ENCODE peak calls at places on chromosomes 2 and 18, in seven cellular contexts. Q is OCI-LY7, G is GM23338, D is PC-3, V is A549, O is mammary epithelial cell, H is SK-N-SH. I is an unnamed sample.

GRCh38 chr18:62763101-62763521 is 47.8 kb downstream of the PHLPP1 start:
- DNase-seq in Q (no peak), G (no peak), D (peak; percentile 56), V (no peak), O (peak; percentile 78), H (no peak), I (no peak)

GRCh38 chr2:9337901-9338300 is 85.4 kb downstream of the ITGB1BP1 start:
- DNase-seq in Q (no peak), G (no peak), D (no peak), V (no peak), O (no peak), H (no peak), I (no peak)

GRCh38 chr18:47280121-47280520 is 28.7 kb upstream of the SKOR2 start:
- DNase-seq in Q (no peak), G (no peak), D (no peak), V (no peak), O (no peak), H (no peak), I (no peak)

GRCh38 chr2:81266106-81266505 is 961.6 kb upstream of the LRRTM1 start:
- DNase-seq in Q (peak; percentile 17), G (peak; percentile 68), D (peak; percentile 53), V (no peak), O (no peak), H (no peak), I (no peak)

GRCh38 chr18:57961876-57962505 is 82.0 kb upstream of the NEDD4L start:
- DNase-seq in Q (no peak), G (no peak), D (peak; percentile 57), V (no peak), O (no peak), H (no peak), I (peak; percentile 26)

GRCh38 chr18:33470229-33470628 is 29.7 kb upstream of the CCDC178 start:
- DNase-seq in Q (no peak), G (no peak), D (peak; percentile 57), V (no peak), O (peak; percentile 5), H (no peak), I (no peak)

GRCh38 chr2:152174574-152174973 is 989 bp downstream of the STAM2 start:
- DNase-seq in Q (no peak), G (no peak), D (no peak), V (no peak), O (no peak), H (no peak), I (no peak)

GRCh38 chr2:191012845-191013616 is 940 bp downstream of the STAT1 start:
- DNase-seq in Q (no peak), G (no peak), D (no peak), V (no peak), O (no peak), H (peak; percentile 30), I (no peak)

GRCh38 chr2:218285604-218286003 is 6.7 kb downstream of the TMBIM1 start:
- DNase-seq in Q (no peak), G (no peak), D (peak; percentile 52), V (no peak), O (peak; percentile 68), H (no peak), I (peak; percentile 92)

GRCh38 chr2:27653397-27653796 is 10.0 kb downstream of the SUPT7L start:
- DNase-seq in Q (no peak), G (no peak), D (peak; percentile 18), V (no peak), O (no peak), H (no peak), I (no peak)

GRCh38 chr2:30037016-30037415 is 109.8 kb upstream of the YPEL5 start:
- DNase-seq in Q (no peak), G (no peak), D (peak; percentile 87), V (no peak), O (peak; percentile 8), H (no peak), I (no peak)

GRCh38 chr18:61755553-61755952 is 137.3 kb downstream of the RNF152 start:
- DNase-seq in Q (no peak), G (no peak), D (no peak), V (no peak), O (no peak), H (no peak), I (no peak)

GRCh38 chr2:224173882-224174415 is 134.9 kb upstream of the SERPINE2 start:
- DNase-seq in Q (no peak), G (no peak), D (no peak), V (no peak), O (no peak), H (no peak), I (no peak)
- H3K4me2 ChIP-seq in Q (no peak overlapping the region), G (no peak overlapping the region), D (no peak overlapping the region), V (no peak overlapping the region), O (no peak overlapping the region), H (no peak overlapping the region), I (no peak overlapping the region)

GRCh38 chr2:118119158-118119715 is 31.0 kb downstream of the INSIG2 start:
- DNase-seq in Q (no peak), G (no peak), D (no peak), V (no peak), O (no peak), H (no peak), I (no peak)
- H3K4me2 ChIP-seq in Q (no peak overlapping the region), G (no peak overlapping the region), D (no peak overlapping the region), V (no peak overlapping the region), O (no peak overlapping the region), H (no peak overlapping the region), I (no peak overlapping the region)

GRCh38 chr2:100767224-100767653 is 52.7 kb upstream of the NPAS2 start:
- DNase-seq in Q (no peak), G (no peak), D (peak; percentile 97), V (peak; percentile 22), O (peak; percentile 77), H (no peak), I (no peak)
- H3K4me2 ChIP-seq in Q (no peak overlapping the region), G (no peak overlapping the region), D (peak overlapping the region; percentile 75), V (peak overlapping the region; percentile 18), O (no peak overlapping the region), H (peak overlapping the region; percentile 60), I (peak overlapping the region; percentile 22)

DNA sequence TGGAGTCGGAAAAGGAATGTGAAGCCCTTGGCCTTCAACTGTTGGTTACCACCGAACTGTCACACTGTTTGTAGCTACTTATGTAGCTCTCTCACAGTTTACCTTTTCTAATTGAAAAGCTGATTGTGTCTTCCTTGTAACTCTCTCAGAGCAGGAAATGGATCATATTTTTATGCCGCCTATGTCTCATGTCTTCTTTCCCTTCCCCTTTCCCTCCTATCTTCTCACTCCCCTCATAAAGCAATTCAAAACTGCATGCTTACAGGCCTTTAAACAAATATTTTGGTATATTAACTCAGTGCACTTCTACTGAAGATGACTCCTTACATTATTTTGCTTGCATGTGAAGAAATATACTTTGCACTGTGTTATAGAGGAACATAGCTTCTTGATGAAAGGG is 6.0 kb downstream of the SLC39A10 start:
- DNase-seq in Q (no peak), G (no peak), D (no peak), V (no peak), O (no peak), H (no peak), I (no peak)
- H3K4me2 ChIP-seq in Q (no peak overlapping the region), G (no peak overlapping the region), D (no peak overlapping the region), V (no peak overlapping the region), O (no peak overlapping the region), H (no peak overlapping the region), I (no peak overlapping the region)

GRCh38 chr2:38394041-38394440 is 17.0 kb upstream of the ATL2 start:
- DNase-seq in Q (no peak), G (no peak), D (no peak), V (no peak), O (peak; percentile 50), H (no peak), I (no peak)

GRCh38 chr2:38400513-38400912 is 23.4 kb upstream of the ATL2 start:
- DNase-seq in Q (no peak), G (no peak), D (no peak), V (no peak), O (no peak), H (no peak), I (no peak)

GRCh38 chr2:38390941-38391340 is 13.9 kb upstream of the ATL2 start:
- DNase-seq in Q (no peak), G (no peak), D (no peak), V (no peak), O (no peak), H (no peak), I (no peak)

GRCh38 chr2:38398739-38399138 is 21.7 kb upstream of the ATL2 start:
- DNase-seq in Q (no peak), G (no peak), D (no peak), V (no peak), O (peak; percentile 73), H (no peak), I (peak; percentile 58)

DNA sequence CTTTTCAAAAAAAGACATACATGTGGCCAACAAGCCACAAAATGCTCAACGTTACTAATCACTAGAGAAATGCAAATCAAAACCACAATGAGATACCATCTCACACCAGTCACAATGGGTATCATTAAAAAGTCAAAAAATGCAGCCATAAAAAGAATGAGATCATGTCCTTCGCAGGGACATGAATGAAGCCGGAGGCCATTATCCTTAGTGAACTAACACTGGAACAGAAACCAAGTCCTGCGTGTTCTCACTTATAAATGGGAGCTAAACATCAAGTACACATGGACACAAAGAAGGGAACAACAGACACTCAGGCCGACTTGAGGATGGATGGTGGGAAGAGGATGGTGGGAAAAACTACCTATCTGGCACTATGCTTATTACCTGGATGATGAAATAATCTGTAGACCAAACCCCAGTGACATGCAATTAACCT is 17.8 kb upstream of the ATL2 start:
- DNase-seq in Q (no peak), G (no peak), D (peak; percentile 86), V (no peak), O (peak; percentile 98), H (no peak), I (no peak)
- H3K4me2 ChIP-seq in Q (peak overlapping the region; percentile 51), G (no peak overlapping the region), D (peak overlapping the region; percentile 39), V (no peak overlapping the region), O (peak overlapping the region; percentile 64), H (peak overlapping the region; percentile 40), I (peak overlapping the region; percentile 58)

GRCh38 chr2:99670768-99671734 is 181.2 kb upstream of the REV1 start:
- DNase-seq in Q (no peak), G (no peak), D (no peak), V (no peak), O (no peak), H (peak; percentile 59), I (no peak)
- H3K4me2 ChIP-seq in Q (peak overlapping the region; percentile 68), G (no peak overlapping the region), D (no peak overlapping the region), V (no peak overlapping the region), O (no peak overlapping the region), H (no peak overlapping the region), I (no peak overlapping the region)